ENCODE peak calls at places on chromosomes 5 and 9, in ten cellular contexts. W, Q, M, L, Z, D, J, O, Y and U are unnamed samples.

GRCh38 chr9:136020671-136021070 is 59.5 kb upstream of the UBAC1 start:
- DNase-seq in W (no peak), Q (no peak), M (no peak), L (peak), Z (no peak), D (no peak), J (no peak), O (no peak), Y (no peak), U (no peak)

GRCh38 chr9:124191691-124192208 is 66.0 kb upstream of the NEK6 start:
- DNase-seq in W (no peak), Q (peak), M (no peak), L (no peak), Z (no peak), D (no peak), J (no peak), O (no peak), Y (no peak), U (no peak)

GRCh38 chr5:153672347-153673090 is 182.0 kb downstream of the GRIA1 start:
- DNase-seq in W (no peak), Q (no peak), M (no peak), L (no peak), Z (no peak), D (no peak), J (no peak), O (no peak), Y (no peak), U (no peak)

GRCh38 chr9:85667374-85667773 is 74.4 kb downstream of the AGTPBP1 start:
- DNase-seq in W (no peak), Q (no peak), M (no peak), L (no peak), Z (no peak), D (no peak), J (no peak), O (no peak), Y (no peak), U (no peak)

GRCh38 chr5:78286288-78286687 is 8.2 kb downstream of the AP3B1 start:
- DNase-seq in W (no peak), Q (no peak), M (no peak), L (no peak), Z (no peak), D (no peak), J (no peak), O (no peak), Y (no peak), U (no peak)

GRCh38 chr9:112361602-112362001 is 18.3 kb upstream of the HSDL2 start:
- DNase-seq in W (peak), Q (no peak), M (no peak), L (no peak), Z (no peak), D (no peak), J (no peak), O (peak), Y (no peak), U (no peak)

GRCh38 chr5:984774-985173 is 23.8 kb upstream of the NKD2 start:
- DNase-seq in W (no peak), Q (no peak), M (no peak), L (no peak), Z (no peak), D (no peak), J (no peak), O (no peak), Y (no peak), U (no peak)

GRCh38 chr5:34699155-34700077 is 43.3 kb downstream of the RAI14 start:
- DNase-seq in W (no peak), Q (no peak), M (no peak), L (no peak), Z (no peak), D (peak), J (no peak), O (no peak), Y (no peak), U (peak)

GRCh38 chr5:3594514-3595101 is 1.0 kb upstream of the IRX1 start:
- DNase-seq in W (no peak), Q (no peak), M (no peak), L (no peak), Z (no peak), D (no peak), J (no peak), O (no peak), Y (no peak), U (peak)

GRCh38 chr5:98108497-98108896 is 665.0 kb upstream of the RGMB start:
- DNase-seq in W (peak), Q (no peak), M (peak), L (no peak), Z (no peak), D (no peak), J (peak), O (no peak), Y (no peak), U (no peak)

GRCh38 chr5:73120222-73121108 is at the start of gene TMEM171:
- DNase-seq in W (peak), Q (no peak), M (no peak), L (no peak), Z (no peak), D (peak), J (no peak), O (peak), Y (no peak), U (peak)

GRCh38 chr9:127388856-127389238 is 8.1 kb upstream of the SLC2A8 start:
- DNase-seq in W (no peak), Q (no peak), M (no peak), L (no peak), Z (no peak), D (no peak), J (no peak), O (no peak), Y (no peak), U (no peak)

GRCh38 chr5:64566531-64566930 is 60.7 kb downstream of the RGS7BP start:
- DNase-seq in W (no peak), Q (no peak), M (no peak), L (no peak), Z (no peak), D (no peak), J (no peak), O (no peak), Y (no peak), U (no peak)

GRCh38 chr9:488448-488847 is 273.8 kb downstream of the DOCK8 start:
- DNase-seq in W (no peak), Q (no peak), M (no peak), L (no peak), Z (no peak), D (no peak), J (no peak), O (no peak), Y (no peak), U (no peak)

GRCh38 chr5:176743136-176743827 is 67.1 kb upstream of the UNC5A start:
- DNase-seq in W (no peak), Q (no peak), M (no peak), L (peak), Z (no peak), D (no peak), J (no peak), O (no peak), Y (no peak), U (peak)

GRCh38 chr5:88671408-88671807 is 211.6 kb downstream of the MEF2C start:
- DNase-seq in W (no peak), Q (no peak), M (no peak), L (no peak), Z (no peak), D (no peak), J (no peak), O (no peak), Y (no peak), U (no peak)

GRCh38 chr5:88675159-88675757 is 207.7 kb downstream of the MEF2C start:
- DNase-seq in W (no peak), Q (peak), M (no peak), L (no peak), Z (no peak), D (no peak), J (no peak), O (no peak), Y (no peak), U (no peak)

GRCh38 chr5:88674262-88675158 is 208.5 kb downstream of the MEF2C start:
- DNase-seq in W (no peak), Q (peak), M (no peak), L (no peak), Z (no peak), D (peak), J (no peak), O (no peak), Y (peak), U (no peak)

GRCh38 chr5:88671808-88672499 is 211.0 kb downstream of the MEF2C start:
- DNase-seq in W (no peak), Q (peak), M (no peak), L (no peak), Z (no peak), D (no peak), J (no peak), O (no peak), Y (no peak), U (no peak)

GRCh38 chr5:88672644-88673493 is 210.1 kb downstream of the MEF2C start:
- DNase-seq in W (no peak), Q (peak), M (no peak), L (no peak), Z (no peak), D (no peak), J (no peak), O (no peak), Y (peak), U (no peak)
- H3K27ac ChIP-seq in W (no peak), Q (no peak), M (no peak), L (no peak), Z (no peak), D (no peak), J (no peak), O (no peak), Y (peak), U (no peak)

DNA sequence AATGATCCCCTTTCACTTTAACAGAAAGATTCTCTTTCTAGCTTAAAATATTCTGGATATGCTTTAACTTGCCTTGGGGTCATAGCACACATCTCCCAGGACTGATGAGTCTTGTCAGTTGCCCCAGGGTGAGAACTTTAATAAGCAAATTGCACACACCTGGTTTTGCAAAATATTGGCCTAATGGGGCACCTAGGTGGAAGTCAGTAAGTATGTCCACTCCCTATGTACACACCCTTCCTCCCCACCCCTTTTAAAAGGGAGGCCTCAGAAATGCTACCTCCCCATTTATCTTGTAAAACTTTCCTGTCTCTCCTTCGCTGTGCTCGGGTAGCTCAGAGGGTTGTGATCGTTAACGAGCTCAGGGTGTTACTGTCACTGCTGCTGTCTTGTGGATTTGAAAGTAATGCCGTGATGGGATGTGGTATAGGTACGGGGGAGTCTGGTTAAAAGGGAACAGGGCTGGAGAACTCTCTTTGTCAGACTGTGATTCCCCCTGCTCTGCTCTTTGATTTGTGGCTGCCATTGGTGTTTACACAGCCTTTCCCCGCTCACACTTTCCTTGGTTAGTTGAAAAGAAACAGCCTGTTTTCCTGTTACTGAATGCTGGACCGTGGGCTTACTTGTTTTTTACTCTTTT is 26.1 kb downstream of the ZNF462 start:
- DNase-seq in W (no peak), Q (no peak), M (peak), L (no peak), Z (no peak), D (no peak), J (no peak), O (no peak), Y (no peak), U (no peak)
- H3K27ac ChIP-seq in W (no peak), Q (no peak), M (peak), L (peak), Z (no peak), D (no peak), J (peak), O (no peak), Y (no peak), U (no peak)

DNA sequence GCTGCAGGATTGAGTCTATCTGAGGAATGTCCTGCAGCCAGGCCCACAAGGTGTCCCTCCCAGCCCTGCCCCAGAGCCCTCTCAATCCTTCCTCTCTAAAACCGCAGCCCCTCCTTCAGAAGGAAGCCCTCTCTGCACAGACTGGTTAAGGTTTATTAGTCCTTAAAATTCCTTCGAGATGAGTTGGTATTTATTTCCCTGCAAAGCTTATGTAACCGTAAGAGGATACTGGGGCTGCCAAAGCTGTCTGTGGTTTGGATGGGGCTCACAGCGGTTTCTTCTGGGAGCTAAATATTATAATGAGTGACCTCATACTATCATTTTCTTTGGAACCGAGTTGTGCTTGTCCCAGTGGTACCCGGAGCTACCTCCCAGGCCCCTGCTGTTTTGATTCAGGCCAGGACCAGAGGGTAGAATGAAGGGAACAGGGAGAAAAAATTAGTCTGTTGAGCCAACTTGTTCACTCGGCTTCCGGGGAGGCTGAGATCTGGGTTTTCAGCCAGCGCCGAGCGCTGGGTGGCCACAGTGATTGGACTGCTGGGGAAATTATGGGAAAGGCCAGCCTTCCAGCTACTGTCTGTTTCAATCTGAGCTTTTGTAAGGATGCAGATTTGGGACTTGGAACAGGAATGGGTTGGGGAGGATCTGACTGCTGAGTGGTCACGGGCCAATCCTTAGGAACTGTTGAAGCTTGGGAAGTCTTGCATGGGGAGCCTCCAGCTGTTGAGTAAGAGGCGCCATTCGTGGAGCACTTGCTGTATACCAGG is 107.5 kb downstream of the NDFIP1 start:
- DNase-seq in W (peak), Q (peak), M (peak), L (peak), Z (no peak), D (peak), J (peak), O (peak), Y (no peak), U (peak)
- H3K27ac ChIP-seq in W (peak), Q (peak), M (peak), L (peak), Z (no peak), D (peak), J (peak), O (no peak), Y (no peak), U (peak)

GRCh38 chr9:23621166-23621565 is 204.9 kb downstream of the ELAVL2 start:
- DNase-seq in W (no peak), Q (no peak), M (peak), L (no peak), Z (no peak), D (no peak), J (peak), O (no peak), Y (no peak), U (no peak)
- H3K27ac ChIP-seq in W (no peak), Q (no peak), M (peak), L (no peak), Z (no peak), D (peak), J (peak), O (no peak), Y (no peak), U (no peak)

GRCh38 chr5:33306758-33307157 is 134.0 kb upstream of the TARS1 start:
- DNase-seq in W (no peak), Q (no peak), M (no peak), L (no peak), Z (no peak), D (no peak), J (no peak), O (no peak), Y (no peak), U (no peak)
- H3K27ac ChIP-seq in W (no peak), Q (no peak), M (no peak), L (no peak), Z (no peak), D (no peak), J (no peak), O (no peak), Y (no peak), U (no peak)